ENCODE peak calls at places on chromosomes 16 and 17, in six cellular contexts. P is dermis microvascular lymphatic vessel endothelial cell; T is NCI-H1436; N is activated naive CD4-positive, alpha-beta T cell; H is tibial artery; A is fibroblast of mammary gland. X is an unnamed sample.

GRCh38 chr16:75305364-75306101 is 54.1 kb upstream of the BCAR1 start:
- DNase-seq in P (peak), T (peak), N (no peak), H (peak), A (peak), X (peak)

GRCh38 chr17:44979426-44980273 is 11.5 kb upstream of the C1QL1 start:
- DNase-seq in P (no peak), T (no peak), N (no peak), H (no peak), A (no peak), X (peak)

GRCh38 chr17:82250868-82251500 is 22.1 kb downstream of the SLC16A3 start:
- DNase-seq in P (no peak), T (no peak), N (no peak), H (no peak), A (no peak), X (no peak)

GRCh38 chr17:61723183-61723582 is 132.2 kb upstream of the NACA2 start:
- DNase-seq in P (no peak), T (no peak), N (no peak), H (no peak), A (no peak), X (no peak)

GRCh38 chr16:51896013-51896412 is 650.9 kb downstream of the TOX3 start:
- DNase-seq in P (no peak), T (no peak), N (no peak), H (no peak), A (no peak), X (no peak)

GRCh38 chr17:40224707-40225092 is 5.6 kb downstream of the WIPF2 start:
- DNase-seq in P (no peak), T (no peak), N (no peak), H (peak), A (peak), X (no peak)

GRCh38 chr17:50272711-50273653 is 1.3 kb upstream of the TMEM92 start:
- DNase-seq in P (peak), T (peak), N (peak), H (peak), A (peak), X (peak)

GRCh38 chr17:42865638-42866094 is 14.7 kb downstream of the AOC3 start:
- DNase-seq in P (no peak), T (no peak), N (no peak), H (no peak), A (no peak), X (no peak)

GRCh38 chr17:31497994-31498826 is 106.7 kb downstream of the RAB11FIP4 start:
- DNase-seq in P (no peak), T (no peak), N (no peak), H (no peak), A (no peak), X (no peak)

GRCh38 chr16:83392743-83393142 is 415.0 kb upstream of the HSBP1 start:
- DNase-seq in P (peak), T (no peak), N (no peak), H (peak), A (no peak), X (no peak)

GRCh38 chr16:29007865-29008593 is 23.2 kb downstream of the LAT start:
- DNase-seq in P (peak), T (no peak), N (peak), H (no peak), A (peak), X (no peak)

GRCh38 chr16:81821422-81822128 is 42.5 kb downstream of the PLCG2 start:
- DNase-seq in P (no peak), T (no peak), N (no peak), H (no peak), A (no peak), X (no peak)